ENCODE peak calls at places on chromosomes 16 and 17, in seven cellular contexts. X is ascending aorta, Y is fibroblast of lung, M is pancreas, V is AG10803, S is lower lobe of right lung, R is fibroblast of villous mesenchyme. Q is an unnamed sample.

GRCh38 chr16:85392756-85393673 is 220.1 kb upstream of the GSE1 start:
- DNase-seq in X (no peak), Y (no peak), M (peak; percentile 18), V (no peak), S (peak; percentile 34), R (no peak), Q (no peak)

GRCh38 chr17:12686486-12686885 is 20.8 kb downstream of the MYOCD start:
- DNase-seq in X (no peak), Y (no peak), M (no peak), V (no peak), S (no peak), R (no peak), Q (no peak)

GRCh38 chr17:48596000-48596734 is 2.6 kb upstream of the HOXB5 start:
- DNase-seq in X (no peak), Y (no peak), M (no peak), V (no peak), S (no peak), R (no peak), Q (no peak)

GRCh38 chr16:14501331-14502255 is 128.5 kb downstream of the PARN start:
- DNase-seq in X (peak; percentile 66), Y (peak; percentile 98), M (peak; percentile 90), V (peak; percentile 97), S (peak; percentile 83), R (peak; percentile 95), Q (peak; percentile 66)

GRCh38 chr17:39921323-39921722 is 2.9 kb upstream of the GSDMB start:
- DNase-seq in X (no peak), Y (no peak), M (no peak), V (no peak), S (no peak), R (no peak), Q (no peak)

GRCh38 chr16:17518441-17518840 is 47.7 kb upstream of the XYLT1 start:
- DNase-seq in X (no peak), Y (peak; percentile 97), M (no peak), V (peak; percentile 22), S (no peak), R (peak; percentile 44), Q (peak; percentile 70)

GRCh38 chr16:50884066-50884860 is 142.4 kb downstream of the CYLD start:
- DNase-seq in X (no peak), Y (no peak), M (peak; percentile 31), V (no peak), S (no peak), R (no peak), Q (no peak)

GRCh38 chr16:71501562-71501961 is 12.4 kb upstream of the ZNF19 start:
- DNase-seq in X (no peak), Y (no peak), M (no peak), V (no peak), S (no peak), R (no peak), Q (no peak)

GRCh38 chr17:41003926-41004325 is 4.2 kb upstream of the KRTAP3-2 start:
- DNase-seq in X (no peak), Y (no peak), M (no peak), V (no peak), S (no peak), R (no peak), Q (no peak)

GRCh38 chr16:89498839-89499238 is 8.5 kb upstream of the ANKRD11 start:
- DNase-seq in X (no peak), Y (no peak), M (no peak), V (peak; percentile 96), S (no peak), R (peak; percentile 99), Q (no peak)

Q was measured in hepatic stellate cell.